ENCODE peak calls at places on chromosomes 3 and 15, in ten cellular contexts. F is PC-3; B is neural progenitor cell; L is HL-60; N is breast epithelium; G is tibial artery; D is MM.1S; Z is cardiac fibroblast; P is CD8-positive, alpha-beta T cell; U is uterus. E is an unnamed sample.

GRCh38 chr15:48645558-48646330 is at the start of gene FBN1:
- DNase-seq in U (peak; percentile 83), F (peak; percentile 28), B (peak; percentile 94), P (no peak), D (peak; percentile 64), N (peak; percentile 32), Z (peak; percentile 96), G (peak; percentile 83), L (peak; percentile 4), E (peak; percentile 87)

GRCh38 chr15:44199393-44199792 is 4.3 kb upstream of the FRMD5 start:
- DNase-seq in B (no peak), G (no peak), D (no peak), N (no peak), U (no peak), L (no peak), Z (no peak), P (no peak), F (peak; percentile 47), E (no peak)

GRCh38 chr15:55789066-55789660 is 46.2 kb upstream of the PRTG start:
- DNase-seq in B (peak; percentile 19), P (peak; percentile 29), G (no peak), D (peak; percentile 20), Z (peak; percentile 33), U (no peak), N (no peak), L (peak; percentile 7), F (peak; percentile 37), E (peak; percentile 52)

GRCh38 chr3:43327184-43327950 is 41.0 kb downstream of the SNRK start:
- DNase-seq in U (no peak), P (no peak), Z (peak; percentile 42), F (no peak), G (peak; percentile 55), D (peak; percentile 9), N (no peak), L (peak; percentile 31), B (no peak), E (peak; percentile 31)

GRCh38 chr3:109548192-109548938 is 211.0 kb upstream of the DPPA4 start:
- DNase-seq in G (no peak), L (no peak), P (no peak), N (no peak), D (no peak), F (peak; percentile 28), B (no peak), U (no peak), Z (no peak), E (no peak)

GRCh38 chr15:37921527-37922385 is 12.7 kb upstream of the TMCO5A start:
- DNase-seq in B (no peak), N (peak; percentile 17), F (peak; percentile 58), P (no peak), L (no peak), U (no peak), G (no peak), D (no peak), Z (no peak), E (no peak)

GRCh38 chr15:46460426-46460825 is 825.6 kb downstream of the SQOR start:
- DNase-seq in L (no peak), N (no peak), D (no peak), B (no peak), F (no peak), U (no peak), P (no peak), G (no peak), Z (no peak), E (no peak)

GRCh38 chr15:34889486-34889885 is 80.1 kb downstream of the AQR start:
- DNase-seq in L (no peak), Z (peak; percentile 39), D (no peak), G (no peak), B (no peak), N (no peak), U (no peak), F (no peak), P (no peak), E (no peak)

GRCh38 chr3:63386568-63386967 is 108.5 kb downstream of the SYNPR start:
- DNase-seq in B (peak; percentile 56), D (no peak), Z (no peak), L (no peak), U (no peak), F (no peak), P (no peak), G (no peak), N (no peak), E (no peak)

GRCh38 chr3:54982807-54983206 is 54.9 kb upstream of the LRTM1 start:
- DNase-seq in L (no peak), U (no peak), F (no peak), G (no peak), Z (no peak), B (no peak), N (no peak), P (no peak), D (no peak), E (no peak)

GRCh38 chr3:127604546-127605165 is 6.4 kb downstream of the MCM2 start:
- DNase-seq in D (no peak), U (no peak), B (no peak), G (no peak), N (no peak), L (no peak), P (no peak), Z (no peak), F (no peak), E (no peak)

GRCh38 chr3:134366928-134367352 is 7.3 kb downstream of the AMOTL2 start:
- DNase-seq in U (peak; percentile 59), L (no peak), B (no peak), D (no peak), F (no peak), N (no peak), Z (no peak), P (no peak), G (peak; percentile 66), E (no peak)

GRCh38 chr3:134367869-134368750 is 6.1 kb downstream of the AMOTL2 start:
- DNase-seq in D (no peak), G (no peak), Z (no peak), N (no peak), U (no peak), F (no peak), P (no peak), B (no peak), L (no peak), E (no peak)

GRCh38 chr3:134368751-134369105 is 5.5 kb downstream of the AMOTL2 start:
- DNase-seq in Z (no peak), P (no peak), D (no peak), G (no peak), F (no peak), N (no peak), L (no peak), U (no peak), B (no peak), E (peak; percentile 16)

GRCh38 chr3:134366221-134366927 is 7.9 kb downstream of the AMOTL2 start:
- DNase-seq in D (no peak), Z (no peak), U (no peak), N (no peak), L (no peak), B (no peak), G (no peak), F (no peak), P (no peak), E (no peak)

GRCh38 chr3:134367412-134367811 is 6.8 kb downstream of the AMOTL2 start:
- DNase-seq in B (no peak), N (no peak), P (no peak), Z (no peak), L (no peak), U (no peak), G (no peak), F (no peak), D (no peak), E (no peak)
- TF ChIP-seq CTCF in B (peak; percentile 8), N (no peak), P (no peak), Z (no peak), L (no peak), U (no peak), G (no peak), F (no peak), D (no peak), E (peak; percentile 2)

GRCh38 chr3:185733980-185734724 is 90.7 kb downstream of the IGF2BP2 start:
- DNase-seq in N (peak; percentile 22), U (no peak), F (peak; percentile 91), D (peak; percentile 50), L (peak; percentile 49), P (no peak), Z (peak; percentile 94), G (no peak), B (peak; percentile 75), E (peak; percentile 61)
- TF ChIP-seq CTCF in N (peak; percentile 48), U (peak; percentile 39), F (peak; percentile 86), D (peak; percentile 52), L (peak; percentile 43), P (no peak), Z (peak; percentile 78), G (peak; percentile 29), B (peak; percentile 66), E (peak; percentile 53)

DNA sequence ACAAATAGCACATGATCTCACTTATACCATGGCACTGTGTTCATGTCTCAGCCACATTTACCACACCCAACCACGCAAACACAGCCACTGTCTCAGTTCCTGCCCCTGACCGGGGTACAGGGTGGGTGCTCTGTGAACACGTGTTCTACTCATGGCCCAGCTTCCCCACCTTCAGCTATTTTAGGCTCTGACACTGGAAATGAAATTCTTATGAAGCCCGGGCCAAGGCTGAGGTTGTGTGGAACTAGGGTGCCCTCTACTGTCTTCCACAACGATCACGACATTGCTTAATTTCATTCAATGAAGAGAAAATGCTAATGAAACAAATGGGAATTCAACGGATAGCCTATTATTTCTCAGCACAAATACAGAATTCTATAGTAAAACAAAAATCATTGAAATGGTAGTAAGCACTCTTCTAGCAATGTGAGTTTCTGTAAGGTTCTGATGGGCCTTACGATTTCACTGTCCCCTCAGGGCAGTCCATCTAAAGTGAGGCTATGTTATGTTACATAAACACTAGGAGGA is 2.1 kb upstream of the GABRA5 start:
- DNase-seq in N (no peak), F (peak; percentile 60), P (no peak), U (no peak), L (peak; percentile 29), B (peak; percentile 76), G (no peak), Z (peak; percentile 62), D (no peak), E (no peak)
- TF ChIP-seq CTCF in N (no peak), F (peak; percentile 84), P (no peak), U (peak; percentile 15), L (no peak), B (peak; percentile 92), G (peak; percentile 28), Z (peak; percentile 46), D (peak; percentile 26), E (peak; percentile 11)

DNA sequence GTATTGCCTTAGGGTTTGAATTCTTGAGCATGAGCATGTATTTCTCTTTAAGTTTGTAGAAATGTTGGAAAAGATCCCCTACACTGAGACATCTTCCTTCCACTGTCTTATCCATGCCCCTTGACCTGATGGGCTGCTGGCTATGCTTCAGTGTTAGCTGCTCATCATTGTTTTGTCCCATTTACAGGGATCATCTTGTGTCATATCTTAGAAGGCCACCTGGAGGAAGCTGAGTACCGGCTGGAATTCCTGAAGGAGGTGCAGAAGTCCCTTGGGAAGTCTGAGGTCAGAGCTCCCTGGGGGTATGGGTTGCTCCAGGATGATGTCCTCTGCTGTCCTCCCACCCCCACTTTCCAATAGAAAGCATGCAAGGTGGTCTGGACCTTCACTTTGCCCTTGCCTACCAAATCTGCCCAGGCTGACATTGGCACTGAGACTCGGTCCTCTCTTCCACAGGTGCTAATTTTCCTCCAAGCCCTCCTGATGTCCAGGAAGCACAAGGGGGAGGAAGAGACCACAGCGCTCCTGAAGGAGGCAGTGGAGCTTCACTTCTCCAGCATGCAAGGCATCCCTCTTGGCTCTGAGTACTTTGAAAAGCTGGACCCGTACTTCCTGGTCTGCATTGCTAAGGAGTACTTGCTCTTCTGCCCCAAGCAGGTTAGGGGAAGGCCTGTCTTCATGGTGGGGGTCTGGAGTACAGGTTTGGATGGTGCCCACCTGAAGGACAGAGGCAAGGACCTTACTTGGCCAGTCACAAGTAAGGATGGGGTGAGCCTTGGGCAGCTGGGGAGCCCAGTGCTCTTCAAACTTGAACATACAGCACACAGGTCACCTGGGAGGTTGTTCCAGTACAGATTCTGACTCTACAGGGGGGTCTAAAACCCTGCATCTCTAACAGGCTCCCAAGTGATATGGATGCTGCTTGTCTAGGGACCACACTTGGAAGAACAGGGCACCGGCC is 17.7 kb downstream of the TTC21A start:
- DNase-seq in B (peak; percentile 26), D (no peak), F (peak; percentile 48), U (no peak), N (peak; percentile 57), P (no peak), G (no peak), Z (peak; percentile 56), L (no peak), E (no peak)
- TF ChIP-seq CTCF in B (peak; percentile 42), D (no peak), F (peak; percentile 55), U (peak; percentile 56), N (peak; percentile 71), P (no peak), G (peak; percentile 54), Z (peak; percentile 52), L (no peak), E (peak; percentile 5)